ENCODE peak calls at places on chromosomes 13 and 19, in four cellular contexts. One of them, this sample, is unnamed.

GRCh38 chr13:91882918-91883317 is 484.5 kb downstream of the GPC5 start:
- DNase-seq in SK-N-SH: no peak
- DNase-seq in hepatocyte: peak; percentile 18
- DNase-seq in DND-41: no peak
- DNase-seq in this sample: no peak

GRCh38 chr19:45251452-45252354 is 632 bp downstream of the MARK4 start:
- DNase-seq in SK-N-SH: peak; percentile 77
- DNase-seq in hepatocyte: peak; percentile 47
- DNase-seq in DND-41: peak; percentile 42
- DNase-seq in this sample: peak; percentile 36

GRCh38 chr13:72137782-72138181 is 270.8 kb upstream of the DACH1 start:
- DNase-seq in SK-N-SH: no peak
- DNase-seq in hepatocyte: no peak
- DNase-seq in DND-41: no peak
- DNase-seq in this sample: no peak

GRCh38 chr13:42071667-42072419 is 23.4 kb downstream of the DGKH start:
- DNase-seq in SK-N-SH: no peak
- DNase-seq in hepatocyte: no peak
- DNase-seq in DND-41: peak; percentile 18
- DNase-seq in this sample: no peak

GRCh38 chr13:79435549-79435948 is 29.5 kb upstream of the RBM26 start:
- DNase-seq in SK-N-SH: no peak
- DNase-seq in hepatocyte: no peak
- DNase-seq in DND-41: no peak
- DNase-seq in this sample: no peak

GRCh38 chr13:110923086-110923485 is 8.2 kb upstream of the ANKRD10 start:
- DNase-seq in SK-N-SH: no peak
- DNase-seq in hepatocyte: no peak
- DNase-seq in DND-41: no peak
- DNase-seq in this sample: no peak

GRCh38 chr13:31982540-31982939 is 49.0 kb upstream of the FRY start:
- DNase-seq in SK-N-SH: peak; percentile 54
- DNase-seq in hepatocyte: peak; percentile 70
- DNase-seq in DND-41: no peak
- DNase-seq in this sample: peak; percentile 74

GRCh38 chr19:54149021-54149812 is 10.3 kb downstream of the LENG1 start:
- DNase-seq in SK-N-SH: no peak
- DNase-seq in hepatocyte: no peak
- DNase-seq in DND-41: no peak
- DNase-seq in this sample: no peak

GRCh38 chr13:32080328-32080744 is 48.8 kb downstream of the FRY start:
- DNase-seq in SK-N-SH: no peak
- DNase-seq in hepatocyte: peak; percentile 19
- DNase-seq in DND-41: no peak
- DNase-seq in this sample: no peak

GRCh38 chr19:47531640-47532387 is 17.0 kb upstream of the NAPA start:
- DNase-seq in SK-N-SH: no peak
- DNase-seq in hepatocyte: no peak
- DNase-seq in DND-41: no peak
- DNase-seq in this sample: no peak

GRCh38 chr19:13100871-13101589 is 1.6 kb downstream of the LYL1 start:
- DNase-seq in SK-N-SH: no peak
- DNase-seq in hepatocyte: no peak
- DNase-seq in DND-41: no peak
- DNase-seq in this sample: no peak

GRCh38 chr19:56351208-56351607 is 36.6 kb upstream of the ZSCAN5A start:
- DNase-seq in SK-N-SH: no peak
- DNase-seq in hepatocyte: no peak
- DNase-seq in DND-41: no peak
- DNase-seq in this sample: no peak

GRCh38 chr19:47790398-47790814 is 11.9 kb downstream of the SELENOW start:
- DNase-seq in SK-N-SH: peak; percentile 84
- DNase-seq in hepatocyte: peak; percentile 91
- DNase-seq in DND-41: peak; percentile 81
- DNase-seq in this sample: peak; percentile 15

GRCh38 chr19:18118420-18119242 is 21.1 kb downstream of the MAST3 start:
- DNase-seq in SK-N-SH: no peak
- DNase-seq in hepatocyte: no peak
- DNase-seq in DND-41: no peak
- DNase-seq in this sample: no peak

GRCh38 chr13:42333613-42334328 is 61.8 kb downstream of the AKAP11 start:
- DNase-seq in SK-N-SH: no peak
- DNase-seq in hepatocyte: peak; percentile 43
- DNase-seq in DND-41: no peak
- DNase-seq in this sample: no peak

GRCh38 chr19:39169143-39169810 is 27.5 kb upstream of the NCCRP1 start:
- DNase-seq in SK-N-SH: no peak
- DNase-seq in hepatocyte: no peak
- DNase-seq in DND-41: no peak
- DNase-seq in this sample: no peak
- H3K27ac ChIP-seq in SK-N-SH: no peak overlapping the region
- H3K27ac ChIP-seq in hepatocyte: no peak overlapping the region
- H3K27ac ChIP-seq in DND-41: no peak overlapping the region
- H3K27ac ChIP-seq in this sample: no peak overlapping the region

GRCh38 chr19:51784109-51784785 is 10.7 kb upstream of the FPR3 start:
- DNase-seq in SK-N-SH: no peak
- DNase-seq in hepatocyte: no peak
- DNase-seq in DND-41: no peak
- DNase-seq in this sample: no peak
- H3K27ac ChIP-seq in SK-N-SH: no peak overlapping the region
- H3K27ac ChIP-seq in hepatocyte: no peak overlapping the region
- H3K27ac ChIP-seq in DND-41: no peak overlapping the region
- H3K27ac ChIP-seq in this sample: no peak overlapping the region

GRCh38 chr13:66635526-66635925 is 594.6 kb downstream of the PCDH9 start:
- DNase-seq in SK-N-SH: no peak
- DNase-seq in hepatocyte: no peak
- DNase-seq in DND-41: no peak
- DNase-seq in this sample: peak; percentile 77
- H3K27ac ChIP-seq in SK-N-SH: no peak overlapping the region
- H3K27ac ChIP-seq in hepatocyte: no peak overlapping the region
- H3K27ac ChIP-seq in DND-41: no peak overlapping the region
- H3K27ac ChIP-seq in this sample: peak overlapping the region; percentile 88

DNA sequence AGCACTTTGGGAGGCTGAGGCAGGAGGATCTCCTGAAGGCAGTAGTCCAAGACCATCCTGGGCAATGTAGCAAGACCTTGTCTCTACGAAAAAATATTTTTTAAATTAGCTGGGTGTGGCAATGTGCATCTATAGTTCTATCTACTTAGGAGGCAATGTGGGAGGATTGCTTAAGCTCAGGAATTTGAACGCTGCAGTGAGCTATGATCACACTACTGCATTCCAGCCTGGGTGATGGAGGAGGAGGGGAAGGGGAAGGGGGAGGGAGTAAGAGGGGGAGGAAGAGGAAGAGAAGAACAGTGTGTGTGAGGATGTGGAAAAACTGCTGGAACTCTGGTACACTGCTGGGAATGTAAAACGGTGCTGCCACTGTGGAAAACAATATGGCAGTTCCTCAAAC is 9.2 kb upstream of the CLIP3 start:
- DNase-seq in SK-N-SH: no peak
- DNase-seq in hepatocyte: peak; percentile 66
- DNase-seq in DND-41: no peak
- DNase-seq in this sample: no peak
- H3K27ac ChIP-seq in SK-N-SH: no peak overlapping the region
- H3K27ac ChIP-seq in hepatocyte: peak overlapping the region; percentile 74
- H3K27ac ChIP-seq in DND-41: no peak overlapping the region
- H3K27ac ChIP-seq in this sample: no peak overlapping the region

GRCh38 chr19:7982103-7982502 is 23.3 kb downstream of the ELAVL1 start:
- DNase-seq in SK-N-SH: no peak
- DNase-seq in hepatocyte: no peak
- DNase-seq in DND-41: no peak
- DNase-seq in this sample: no peak
- H3K27ac ChIP-seq in SK-N-SH: no peak overlapping the region
- H3K27ac ChIP-seq in hepatocyte: no peak overlapping the region
- H3K27ac ChIP-seq in DND-41: no peak overlapping the region
- H3K27ac ChIP-seq in this sample: no peak overlapping the region

DNA sequence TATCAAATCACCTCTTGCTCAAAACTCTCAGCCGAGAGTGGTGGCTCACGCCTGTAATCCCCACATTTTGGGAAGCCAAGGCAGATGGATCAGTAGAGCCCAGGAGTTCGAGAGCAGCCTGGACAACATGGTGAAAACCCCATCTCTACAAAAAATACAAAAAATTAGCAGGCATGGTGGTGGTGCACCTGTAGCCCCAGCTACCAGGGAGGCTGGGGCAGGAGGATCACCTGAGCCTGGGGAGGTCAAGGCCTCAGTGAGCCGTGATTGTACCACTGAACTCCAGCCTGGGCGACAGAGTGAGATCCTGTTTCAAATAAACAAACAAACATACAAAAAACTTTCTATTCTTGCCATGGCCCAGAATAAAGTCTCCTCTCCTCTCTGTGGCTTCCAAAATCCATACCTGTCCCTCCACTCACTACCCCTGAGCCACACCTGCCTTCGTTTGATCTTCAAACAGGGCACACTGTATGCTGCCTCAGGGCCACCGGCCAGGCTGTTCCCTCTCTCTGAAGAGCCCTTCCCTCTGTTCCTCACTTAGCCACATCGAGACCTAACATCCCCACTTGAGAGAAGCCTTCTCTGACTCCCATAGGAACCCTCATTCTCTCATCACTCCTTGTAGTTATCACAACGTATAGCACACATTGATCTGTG is 6.3 kb downstream of the LGI4 start:
- DNase-seq in SK-N-SH: no peak
- DNase-seq in hepatocyte: no peak
- DNase-seq in DND-41: no peak
- DNase-seq in this sample: no peak
- H3K27ac ChIP-seq in SK-N-SH: no peak overlapping the region
- H3K27ac ChIP-seq in hepatocyte: peak overlapping the region; percentile 95
- H3K27ac ChIP-seq in DND-41: no peak overlapping the region
- H3K27ac ChIP-seq in this sample: no peak overlapping the region

DNA sequence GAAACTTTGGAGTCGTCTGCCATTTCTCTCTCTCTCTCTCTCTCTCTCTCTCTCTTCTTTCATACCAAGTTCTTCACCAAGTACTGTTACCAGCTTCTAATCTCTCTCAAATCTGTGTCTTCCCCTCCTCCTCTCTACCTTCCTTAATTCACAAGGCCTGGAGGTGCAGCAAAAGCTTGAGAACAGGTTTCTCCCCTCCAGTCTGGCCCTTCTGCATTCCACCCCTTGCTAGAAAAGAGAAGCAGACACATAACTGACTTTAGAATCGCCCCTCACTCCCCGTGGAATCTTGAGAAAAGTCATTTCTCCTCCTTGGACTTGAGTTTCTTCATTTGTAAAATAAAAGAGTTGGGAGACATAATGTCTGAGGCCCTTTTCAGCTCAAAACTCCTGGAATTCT is 20.5 kb downstream of the AMER2 start:
- DNase-seq in SK-N-SH: no peak
- DNase-seq in hepatocyte: no peak
- DNase-seq in DND-41: no peak
- DNase-seq in this sample: no peak
- H3K27ac ChIP-seq in SK-N-SH: no peak overlapping the region
- H3K27ac ChIP-seq in hepatocyte: no peak overlapping the region
- H3K27ac ChIP-seq in DND-41: no peak overlapping the region
- H3K27ac ChIP-seq in this sample: no peak overlapping the region

GRCh38 chr19:3459322-3459881 is 20.9 kb downstream of the SMIM24 start:
- DNase-seq in SK-N-SH: peak; percentile 95
- DNase-seq in hepatocyte: peak; percentile 85
- DNase-seq in DND-41: peak; percentile 33
- DNase-seq in this sample: no peak
- H3K27ac ChIP-seq in SK-N-SH: peak overlapping the region; percentile 95
- H3K27ac ChIP-seq in hepatocyte: peak overlapping the region; percentile 87
- H3K27ac ChIP-seq in DND-41: no peak overlapping the region
- H3K27ac ChIP-seq in this sample: no peak overlapping the region

This sample was measured in SJSA1.